ENCODE peak calls at places on chromosomes 11 and 22, in five cellular contexts. L is spleen, A is caudate nucleus, O is cardiac muscle cell, H is Caki2. T is an unnamed sample.

GRCh38 chr11:131749100-131749499 is 378.7 kb downstream of the NTM start:
- DNase-seq in L (no peak), A (no peak), O (no peak), H (no peak), T (peak)

GRCh38 chr11:117940736-117941135 is 11.5 kb upstream of the TMPRSS13 start:
- DNase-seq in L (no peak), A (no peak), O (no peak), H (no peak), T (no peak)

GRCh38 chr22:49435596-49435995 is 392.1 kb downstream of the BRD1 start:
- DNase-seq in L (no peak), A (no peak), O (no peak), H (no peak), T (no peak)

GRCh38 chr22:45968751-45969413 is 8.1 kb downstream of the WNT7B start:
- DNase-seq in L (no peak), A (no peak), O (no peak), H (peak), T (peak)

GRCh38 chr11:35632301-35632700 is 14.0 kb downstream of the FJX1 start:
- DNase-seq in L (no peak), A (no peak), O (no peak), H (no peak), T (no peak)

GRCh38 chr11:43922295-43922648 is 20.2 kb upstream of the C11orf96 start:
- DNase-seq in L (no peak), A (no peak), O (no peak), H (no peak), T (no peak)

GRCh38 chr11:111455291-111456085 is 56.7 kb downstream of the BTG4 start:
- DNase-seq in L (no peak), A (no peak), O (no peak), H (no peak), T (no peak)

GRCh38 chr11:117734596-117734995 is 62.4 kb downstream of the DSCAML1 start:
- DNase-seq in L (peak), A (no peak), O (no peak), H (no peak), T (no peak)

GRCh38 chr22:23401111-23401909 is 178.8 kb downstream of the IGLL1 start:
- DNase-seq in L (no peak), A (no peak), O (no peak), H (no peak), T (peak)

GRCh38 chr11:74321487-74322188 is 10.2 kb upstream of the P4HA3 start:
- DNase-seq in L (no peak), A (no peak), O (peak), H (no peak), T (peak)

GRCh38 chr11:132099692-132100091 is 729.3 kb downstream of the NTM start:
- DNase-seq in L (no peak), A (no peak), O (peak), H (no peak), T (no peak)

GRCh38 chr11:69546735-69547370 is 65.4 kb downstream of the LINC01488 start:
- DNase-seq in L (peak), A (no peak), O (no peak), H (no peak), T (no peak)

GRCh38 chr22:35349368-35349703 is 31.6 kb upstream of the HMOX1 start:
- DNase-seq in L (peak), A (no peak), O (no peak), H (no peak), T (no peak)

GRCh38 chr11:61564936-61565696 is 15.8 kb downstream of the SYT7 start:
- DNase-seq in L (no peak), A (no peak), O (no peak), H (no peak), T (no peak)

GRCh38 chr11:16804104-16804947 is 65.9 kb downstream of the C11orf58 start:
- DNase-seq in L (peak), A (no peak), O (no peak), H (no peak), T (no peak)

GRCh38 chr11:86671386-86672006 is 920 bp downstream of the ME3 start:
- DNase-seq in L (peak), A (no peak), O (no peak), H (no peak), T (peak)

GRCh38 chr11:46290598-46291309 is 13.3 kb downstream of the CREB3L1 start:
- DNase-seq in L (no peak), A (no peak), O (peak), H (peak), T (peak)

GRCh38 chr11:71447791-71448256 is 369 bp downstream of the DHCR7 start:
- DNase-seq in L (peak), A (no peak), O (peak), H (no peak), T (peak)

GRCh38 chr11:56751480-56751879 is 3.0 kb upstream of the OR9G4 start:
- DNase-seq in L (no peak), A (no peak), O (no peak), H (no peak), T (no peak)

GRCh38 chr11:103110406-103110805 is 1.2 kb downstream of the DYNC2H1 start:
- DNase-seq in L (no peak), A (no peak), O (no peak), H (no peak), T (peak)

GRCh38 chr11:19962795-19963163 is 197.5 kb downstream of the DBX1 start:
- DNase-seq in L (no peak), A (no peak), O (no peak), H (peak), T (peak)

GRCh38 chr11:104432526-104432925 is 268.6 kb upstream of the PDGFD start:
- DNase-seq in L (no peak), A (no peak), O (no peak), H (no peak), T (no peak)

GRCh38 chr22:29314074-29314473 is 1.4 kb downstream of the RASL10A start:
- DNase-seq in L (peak), A (no peak), O (no peak), H (no peak), T (no peak)

GRCh38 chr22:47233316-47234243 is 471.1 kb downstream of the TBC1D22A start:
- DNase-seq in L (no peak), A (no peak), O (no peak), H (no peak), T (no peak)

GRCh38 chr11:121465709-121466062 is 12.9 kb upstream of the SORL1-AS1 start:
- DNase-seq in L (no peak), A (no peak), O (no peak), H (no peak), T (no peak)

GRCh38 chr11:122642971-122643370 is 12.6 kb upstream of the UBASH3B start:
- DNase-seq in L (no peak), A (no peak), O (no peak), H (no peak), T (peak)

GRCh38 chr11:43555811-43556210 is 124.7 kb upstream of the HSD17B12 start:
- DNase-seq in L (no peak), A (peak), O (peak), H (no peak), T (peak)

GRCh38 chr22:42966389-42966998 is 48.5 kb downstream of the PACSIN2 start:
- DNase-seq in L (no peak), A (no peak), O (no peak), H (no peak), T (no peak)

GRCh38 chr11:129861702-129862107 is 33.7 kb downstream of the NFRKB start:
- DNase-seq in L (no peak), A (peak), O (peak), H (peak), T (peak)

GRCh38 chr11:113458189-113458588 is 17.0 kb downstream of the DRD2 start:
- DNase-seq in L (no peak), A (no peak), O (no peak), H (no peak), T (no peak)

GRCh38 chr22:46453829-46454220 is 83.6 kb downstream of the CELSR1 start:
- DNase-seq in L (no peak), A (no peak), O (no peak), H (no peak), T (no peak)

GRCh38 chr11:77729063-77729462 is 91.5 kb downstream of the RSF1 start:
- DNase-seq in L (no peak), A (no peak), O (no peak), H (no peak), T (no peak)